ENCODE peak calls at places on chromosomes 13 and 19, in eight cellular contexts. G is fibroblast of pulmonary artery, O is heart right ventricle, Q is SK-N-SH, J is tibial artery, P is neural progenitor cell, S is skeletal muscle cell, I is bronchial epithelial cell. W is an unnamed sample.

GRCh38 chr19:50722248-50723013 is 733 bp upstream of the CLEC11A start:
- DNase-seq in I (no peak), G (no peak), O (no peak), S (no peak), P (no peak), Q (no peak), J (no peak), W (peak; percentile 46)

GRCh38 chr19:11530432-11530831 is 1.5 kb upstream of the ECSIT start:
- DNase-seq in J (peak; percentile 90), P (peak; percentile 89), S (peak; percentile 45), I (peak; percentile 76), O (peak; percentile 74), G (peak; percentile 84), Q (peak; percentile 89), W (peak; percentile 97)

GRCh38 chr19:18401580-18402112 is 4.2 kb upstream of the LRRC25 start:
- DNase-seq in O (peak; percentile 47), G (peak; percentile 71), I (peak; percentile 78), J (peak; percentile 79), Q (no peak), P (peak; percentile 57), S (peak; percentile 30), W (peak; percentile 81)

GRCh38 chr13:52707375-52707774 is 32.2 kb downstream of the CNMD start:
- DNase-seq in S (no peak), Q (peak; percentile 32), I (no peak), J (no peak), O (no peak), G (no peak), P (no peak), W (no peak)

GRCh38 chr19:2215281-2215751 is 20.8 kb downstream of the PLEKHJ1 start:
- DNase-seq in G (no peak), P (peak; percentile 44), Q (no peak), J (no peak), I (no peak), O (no peak), S (no peak), W (peak; percentile 94)

GRCh38 chr19:44722131-44723121 is 23.5 kb downstream of the CEACAM16 start:
- DNase-seq in P (no peak), I (no peak), S (no peak), G (no peak), O (no peak), J (no peak), Q (no peak), W (no peak)

GRCh38 chr19:19661675-19662251 is 1.7 kb downstream of the ATP13A1 start:
- DNase-seq in I (no peak), S (no peak), G (no peak), P (peak; percentile 87), O (no peak), J (no peak), Q (peak; percentile 60), W (peak; percentile 48)

GRCh38 chr13:29182216-29182615 is 362.1 kb downstream of the MTUS2 start:
- DNase-seq in J (no peak), P (no peak), S (no peak), G (no peak), I (no peak), O (no peak), Q (no peak), W (no peak)

GRCh38 chr19:2034729-2035589 is 16.1 kb downstream of the MKNK2 start:
- DNase-seq in P (peak; percentile 71), I (peak; percentile 29), Q (peak; percentile 90), S (no peak), J (no peak), G (peak; percentile 52), O (peak; percentile 49), W (peak; percentile 98)

GRCh38 chr19:55373318-55373992 is 3.2 kb upstream of the TMEM190 start:
- DNase-seq in Q (no peak), P (no peak), G (no peak), O (no peak), J (no peak), I (no peak), S (no peak), W (peak; percentile 82)

GRCh38 chr13:40102854-40103253 is 447.4 kb downstream of the COG6 start:
- DNase-seq in G (peak; percentile 90), P (no peak), I (peak; percentile 99), O (no peak), Q (no peak), J (no peak), S (peak; percentile 73), W (no peak)

GRCh38 chr13:53143757-53144320 is 115.2 kb downstream of the OLFM4 start:
- DNase-seq in I (no peak), P (no peak), S (no peak), Q (peak; percentile 40), O (no peak), G (no peak), J (no peak), W (no peak)

GRCh38 chr13:102267191-102267590 is 134.7 kb downstream of the FGF14 start:
- DNase-seq in S (no peak), G (no peak), Q (no peak), O (no peak), P (no peak), J (no peak), I (no peak), W (no peak)

GRCh38 chr13:105116966-105117365 is 1418.5 kb downstream of the EFNB2 start:
- DNase-seq in I (no peak), S (no peak), O (no peak), G (peak; percentile 7), P (no peak), Q (no peak), J (no peak), W (no peak)

GRCh38 chr13:47869780-47870179 is 131.3 kb downstream of the SUCLA2 start:
- DNase-seq in Q (no peak), J (no peak), P (no peak), S (no peak), G (no peak), I (peak; percentile 30), O (no peak), W (no peak)

GRCh38 chr13:36516225-36516624 is 83.9 kb downstream of the CCNA1 start:
- DNase-seq in J (no peak), I (no peak), S (no peak), O (no peak), G (no peak), P (no peak), Q (no peak), W (no peak)

GRCh38 chr13:37747071-37747612 is 122.4 kb downstream of the TRPC4 start:
- DNase-seq in G (peak; percentile 86), I (peak; percentile 80), O (no peak), S (peak; percentile 58), P (no peak), J (no peak), Q (no peak), W (no peak)

GRCh38 chr19:40947573-40947972 is 43.5 kb upstream of the CYP2B6 start:
- DNase-seq in J (no peak), Q (no peak), I (no peak), O (no peak), S (no peak), G (no peak), P (no peak), W (no peak)

GRCh38 chr13:41056996-41057711 is 4.2 kb upstream of the WBP4 start:
- DNase-seq in P (no peak), S (no peak), J (no peak), G (no peak), I (no peak), Q (no peak), O (no peak), W (no peak)

GRCh38 chr13:99658266-99658991 is 157.2 kb downstream of the TM9SF2 start:
- DNase-seq in I (peak; percentile 5), O (peak; percentile 67), P (peak; percentile 83), J (peak; percentile 66), G (peak; percentile 65), Q (peak; percentile 59), S (no peak), W (peak; percentile 79)
- H3K4me3 ChIP-seq in I (peak overlapping the region; percentile 28), O (peak overlapping the region; percentile 67), P (peak overlapping the region; percentile 47), J (peak overlapping the region; percentile 62), G (peak overlapping the region; percentile 41), Q (peak overlapping the region; percentile 29), S (peak overlapping the region; percentile 35), W (peak overlapping the region; percentile 22)

DNA sequence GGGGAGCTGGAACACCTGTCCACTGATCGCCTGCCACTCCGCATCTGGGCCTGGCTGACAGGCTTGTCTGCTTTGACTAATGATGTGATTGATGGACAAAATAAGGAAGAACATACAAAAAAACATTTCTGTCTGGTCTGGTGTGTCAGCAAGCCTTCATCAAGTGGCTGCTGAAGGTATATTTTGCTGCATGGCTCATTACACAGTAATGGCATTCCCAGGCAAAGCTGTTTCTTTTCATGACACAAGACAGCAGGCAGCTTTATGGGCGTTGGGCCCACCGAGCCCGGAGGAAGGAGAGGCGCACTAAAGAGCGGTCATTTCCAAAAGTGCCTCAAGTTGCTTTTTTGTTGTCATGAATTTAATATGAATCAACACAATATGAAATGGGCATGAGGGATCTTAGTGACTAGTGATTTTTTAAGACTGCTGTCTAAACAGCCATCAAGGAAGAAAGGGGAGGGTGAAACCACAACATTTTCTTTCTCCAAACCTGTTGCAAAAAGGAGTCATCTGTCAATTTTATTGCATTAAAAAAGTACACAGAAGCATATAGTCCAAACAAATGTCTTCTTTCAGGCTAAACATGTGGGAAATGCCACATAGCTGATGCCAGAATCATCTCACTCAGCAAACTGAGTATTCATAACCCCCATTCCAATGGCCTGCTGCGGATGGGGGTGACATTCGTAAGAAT is 476.6 kb downstream of the ZNF536 start:
- DNase-seq in Q (no peak), I (no peak), O (no peak), P (no peak), G (no peak), S (no peak), J (no peak), W (no peak)
- H3K4me3 ChIP-seq in Q (no peak overlapping the region), I (no peak overlapping the region), O (no peak overlapping the region), P (no peak overlapping the region), G (no peak overlapping the region), S (no peak overlapping the region), J (no peak overlapping the region), W (no peak overlapping the region)

DNA sequence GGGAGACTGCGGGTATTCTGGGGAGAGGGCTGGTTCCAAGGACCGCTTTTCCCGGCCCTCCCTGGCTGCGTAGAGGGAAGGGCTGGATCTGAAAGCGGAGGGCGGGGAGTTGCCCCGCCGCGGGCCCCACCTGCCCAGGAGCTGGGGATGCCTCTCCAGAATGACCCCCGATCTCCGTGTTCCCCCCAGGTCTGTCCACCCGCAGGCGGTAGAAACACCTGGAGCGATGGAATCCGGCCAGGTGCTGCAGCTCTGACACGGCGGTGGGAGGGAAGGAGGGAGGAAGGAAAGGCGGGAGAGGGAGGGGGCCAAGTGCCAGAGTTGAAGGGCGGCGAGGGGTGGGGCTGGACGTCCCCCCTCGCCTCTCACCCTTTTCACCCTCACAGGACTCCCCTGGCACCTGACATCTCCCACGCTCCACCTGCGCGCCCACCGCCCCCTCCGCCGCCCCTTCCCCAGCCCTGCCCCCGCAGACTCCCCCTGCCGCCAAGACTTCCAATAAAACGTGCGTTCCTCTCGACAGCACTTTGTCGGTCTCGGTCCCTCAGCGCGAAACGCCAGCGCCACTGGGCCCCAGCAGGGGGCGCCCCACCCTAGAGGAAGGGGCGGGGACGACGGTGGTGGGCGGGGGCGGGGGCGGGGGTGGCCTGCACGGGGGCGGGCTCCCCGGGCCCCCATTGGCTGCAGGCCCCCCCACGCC is 374 bp upstream of the FXYD7 start:
- DNase-seq in J (no peak), O (peak; percentile 63), G (peak; percentile 52), Q (peak; percentile 91), I (no peak), P (peak; percentile 84), S (no peak), W (peak; percentile 94)
- H3K4me3 ChIP-seq in J (no peak overlapping the region), O (no peak overlapping the region), G (no peak overlapping the region), Q (peak overlapping the region; percentile 34), I (no peak overlapping the region), P (peak overlapping the region; percentile 59), S (peak overlapping the region; percentile 9), W (peak overlapping the region; percentile 64)

DNA sequence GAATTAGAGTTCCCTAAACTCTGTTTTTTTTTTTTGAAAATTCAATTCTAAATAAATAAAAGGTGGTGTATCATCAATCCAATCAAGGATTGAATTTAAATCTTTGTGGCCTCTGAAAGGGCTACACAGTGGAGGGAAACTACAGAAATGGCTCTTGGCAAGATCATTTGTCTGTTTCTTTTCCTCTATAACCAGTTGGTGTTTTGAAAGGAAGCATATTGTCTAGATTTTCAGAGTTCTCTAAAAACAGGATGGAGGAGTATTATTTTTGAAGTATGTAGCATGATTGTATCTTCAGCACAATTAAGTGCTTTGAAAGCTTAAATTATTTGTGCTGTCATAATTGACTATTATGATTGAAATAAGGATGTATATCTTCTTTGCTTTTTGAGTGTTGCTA is 29.8 kb downstream of the WASF3 start:
- DNase-seq in S (no peak), P (no peak), I (no peak), J (no peak), O (no peak), G (no peak), Q (no peak), W (no peak)
- H3K4me3 ChIP-seq in S (no peak overlapping the region), P (no peak overlapping the region), I (no peak overlapping the region), J (no peak overlapping the region), O (no peak overlapping the region), G (no peak overlapping the region), Q (no peak overlapping the region), W (no peak overlapping the region)